ENCODE peak calls at places on chromosome 1, in seven cellular contexts. V, S, Q, A, R, H and D are unnamed samples.

GRCh38 chr1:201085902-201086735 is 26.1 kb downstream of the CACNA1S start:
- DNase-seq in S (peak), H (no peak), V (peak), Q (no peak), R (peak), A (peak), D (peak)

GRCh38 chr1:159925713-159926066 is 383 bp upstream of the TAGLN2 start:
- DNase-seq in A (no peak), Q (no peak), H (peak), R (no peak), S (peak), V (peak), D (peak)

GRCh38 chr1:226602186-226603029 is 53.8 kb downstream of the STUM start:
- DNase-seq in H (peak), R (peak), Q (no peak), S (peak), A (peak), V (no peak), D (no peak)

GRCh38 chr1:231241751-231242150 is 739 bp downstream of the GNPAT start:
- DNase-seq in R (no peak), H (no peak), Q (no peak), A (no peak), V (no peak), S (peak), D (no peak)

GRCh38 chr1:78304766-78305165 is 186.0 kb upstream of the PTGFR start:
- DNase-seq in S (no peak), V (no peak), A (no peak), Q (no peak), H (no peak), R (no peak), D (no peak)

GRCh38 chr1:184535191-184535970 is 148.6 kb downstream of the C1orf21 start:
- DNase-seq in Q (no peak), R (peak), A (peak), H (no peak), S (no peak), V (no peak), D (no peak)

GRCh38 chr1:204358145-204358544 is 1.6 kb downstream of the PLEKHA6 start:
- DNase-seq in A (no peak), V (no peak), S (no peak), R (no peak), Q (no peak), H (no peak), D (no peak)

GRCh38 chr1:235503333-235504121 is 725 bp downstream of the B3GALNT2 start:
- DNase-seq in R (peak), A (peak), H (peak), Q (no peak), S (peak), V (peak), D (peak)

GRCh38 chr1:205313681-205314308 is 7.8 kb downstream of the NUAK2 start:
- DNase-seq in S (no peak), A (peak), V (peak), H (no peak), R (peak), Q (no peak), D (peak)

GRCh38 chr1:68378296-68379084 is 71.3 kb downstream of the RPE65 start:
- DNase-seq in V (no peak), H (peak), S (no peak), R (peak), Q (no peak), A (peak), D (no peak)

GRCh38 chr1:235995511-235995910 is 69.4 kb downstream of the NID1 start:
- DNase-seq in H (no peak), V (no peak), Q (no peak), S (no peak), R (no peak), A (no peak), D (no peak)

GRCh38 chr1:176466514-176466913 is 3.5 kb downstream of the PAPPA2 start:
- DNase-seq in Q (no peak), H (peak), V (peak), R (no peak), S (no peak), A (no peak), D (peak)

GRCh38 chr1:179817789-179818188 is 59.8 kb downstream of the TOR1AIP2 start:
- DNase-seq in A (peak), H (no peak), R (peak), Q (no peak), V (no peak), S (peak), D (no peak)

GRCh38 chr1:118898702-118899101 is 89.4 kb downstream of the TBX15 start:
- DNase-seq in S (no peak), R (no peak), Q (no peak), H (no peak), V (no peak), A (no peak), D (no peak)

GRCh38 chr1:224694969-224695368 is 78.9 kb downstream of the CNIH3 start:
- DNase-seq in S (no peak), R (no peak), V (no peak), A (no peak), Q (no peak), H (no peak), D (no peak)

GRCh38 chr1:26496881-26497280 is 24.6 kb downstream of the HMGN2 start:
- DNase-seq in R (no peak), A (no peak), Q (no peak), V (no peak), H (no peak), S (no peak), D (no peak)

GRCh38 chr1:42142894-42143675 is 10.1 kb upstream of the GUCA2B start:
- DNase-seq in A (no peak), H (peak), V (no peak), R (no peak), Q (no peak), S (no peak), D (no peak)